ENCODE peak calls at places on chromosomes 13 and 19, in seven cellular contexts. L, Q, M, N, C, O and W are unnamed samples.

GRCh38 chr19:39963860-39964259 is 7.1 kb upstream of the PSMC4 start:
- DNase-seq in L (no peak), Q (no peak), M (no peak), N (no peak), C (no peak), O (no peak), W (no peak)

GRCh38 chr13:25069911-25070310 is 26.0 kb upstream of the PABPC3 start:
- DNase-seq in L (peak), Q (no peak), M (no peak), N (no peak), C (no peak), O (no peak), W (no peak)

GRCh38 chr13:83272076-83272475 is 610.2 kb downstream of the SLITRK1 start:
- DNase-seq in L (no peak), Q (no peak), M (no peak), N (no peak), C (no peak), O (no peak), W (no peak)

GRCh38 chr13:77196052-77196618 is 130.8 kb downstream of the MYCBP2 start:
- DNase-seq in L (no peak), Q (no peak), M (no peak), N (no peak), C (no peak), O (no peak), W (no peak)

GRCh38 chr19:6217752-6218403 is 61.9 kb downstream of the MLLT1 start:
- DNase-seq in L (no peak), Q (no peak), M (no peak), N (no peak), C (no peak), O (no peak), W (no peak)

GRCh38 chr13:42497798-42498197 is 76.2 kb upstream of the TNFSF11 start:
- DNase-seq in L (no peak), Q (no peak), M (peak), N (no peak), C (no peak), O (no peak), W (no peak)

GRCh38 chr19:13748169-13748884 is 16.0 kb upstream of the MRI1 start:
- DNase-seq in L (no peak), Q (no peak), M (no peak), N (peak), C (no peak), O (no peak), W (no peak)

GRCh38 chr19:28929026-28929425 is 283.9 kb downstream of the UQCRFS1 start:
- DNase-seq in L (no peak), Q (no peak), M (no peak), N (no peak), C (no peak), O (no peak), W (no peak)

GRCh38 chr13:45370922-45371406 is 30.0 kb upstream of the TPT1 start:
- DNase-seq in L (peak), Q (peak), M (no peak), N (peak), C (peak), O (no peak), W (no peak)

GRCh38 chr13:94188173-94188869 is 291.2 kb downstream of the DCT start:
- DNase-seq in L (no peak), Q (no peak), M (no peak), N (no peak), C (no peak), O (no peak), W (no peak)

GRCh38 chr19:40136818-40137217 is 46.1 kb upstream of the ZNF780A start:
- DNase-seq in L (no peak), Q (no peak), M (no peak), N (no peak), C (no peak), O (no peak), W (no peak)

GRCh38 chr13:24146961-24147569 is 13.5 kb upstream of the SPATA13 start:
- DNase-seq in L (no peak), Q (no peak), M (no peak), N (no peak), C (no peak), O (no peak), W (no peak)

GRCh38 chr13:39663508-39663907 is 8.0 kb downstream of the COG6 start:
- DNase-seq in L (no peak), Q (no peak), M (no peak), N (no peak), C (no peak), O (no peak), W (no peak)
- TF ChIP-seq SP1 in L (no peak), Q (no peak), M (no peak), N (no peak), C (no peak), O (no peak), W (no peak)

GRCh38 chr19:871446-872265 is 12.2 kb downstream of the CFD start:
- DNase-seq in L (peak), Q (peak), M (no peak), N (peak), C (peak), O (peak), W (no peak)

GRCh38 chr19:870963-871401 is 11.5 kb downstream of the CFD start:
- DNase-seq in L (no peak), Q (no peak), M (no peak), N (no peak), C (no peak), O (no peak), W (no peak)

GRCh38 chr19:872266-872951 is 12.9 kb downstream of the CFD start:
- DNase-seq in L (peak), Q (peak), M (peak), N (no peak), C (peak), O (no peak), W (peak)

GRCh38 chr19:875265-875879 is 15.9 kb downstream of the CFD start:
- DNase-seq in L (no peak), Q (no peak), M (no peak), N (no peak), C (peak), O (no peak), W (no peak)

GRCh38 chr19:873084-874019 is 13.9 kb downstream of the CFD start:
- DNase-seq in L (peak), Q (peak), M (peak), N (no peak), C (peak), O (no peak), W (peak)
- TF ChIP-seq SP1 in L (no peak), Q (no peak), M (no peak), N (no peak), C (no peak), O (no peak), W (no peak)

DNA sequence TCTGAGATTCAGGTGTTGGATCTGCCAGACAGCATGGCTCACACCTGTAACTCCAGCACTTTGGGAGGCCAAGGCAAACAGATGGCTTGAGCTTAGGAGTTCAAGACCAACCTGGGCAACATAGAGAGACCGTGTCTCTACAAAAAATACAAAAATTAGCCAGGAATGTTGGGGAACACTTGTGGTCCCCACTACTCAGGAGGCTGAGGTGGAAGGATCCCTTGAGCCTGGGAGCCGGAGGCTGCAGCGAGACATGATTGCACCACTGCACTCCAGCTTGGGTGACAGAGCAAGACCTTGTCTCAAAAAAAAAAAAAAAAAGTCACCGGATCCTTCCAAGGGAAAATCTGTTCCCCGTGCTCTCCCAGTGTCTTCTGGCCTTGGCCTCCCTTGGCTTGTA is 109.2 kb downstream of the IRS2 start:
- DNase-seq in L (no peak), Q (no peak), M (no peak), N (no peak), C (no peak), O (no peak), W (no peak)
- TF ChIP-seq SP1 in L (no peak), Q (no peak), M (no peak), N (no peak), C (no peak), O (no peak), W (no peak)

DNA sequence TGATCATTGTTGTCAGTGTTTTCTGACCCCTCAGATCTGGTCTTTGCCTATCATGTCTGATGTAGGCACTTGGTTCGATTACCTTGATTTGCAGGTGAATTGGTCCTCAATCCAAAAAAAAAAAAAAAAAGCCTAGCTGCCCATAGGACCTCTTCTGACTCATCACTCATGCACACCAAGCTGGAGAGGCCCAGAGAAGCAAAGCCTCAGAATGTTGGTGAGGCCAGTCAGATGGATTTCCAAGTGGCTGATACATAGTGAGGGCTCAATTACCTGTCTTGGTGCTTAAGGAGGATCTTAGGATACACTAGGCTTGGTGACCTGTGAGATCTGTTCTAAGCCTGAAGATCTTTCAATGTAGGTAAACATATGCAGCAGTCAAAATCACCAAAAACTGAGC is 80.0 kb upstream of the RAP2A start:
- DNase-seq in L (no peak), Q (no peak), M (no peak), N (no peak), C (no peak), O (no peak), W (no peak)
- TF ChIP-seq SP1 in L (no peak), Q (no peak), M (no peak), N (no peak), C (no peak), O (no peak), W (no peak)

GRCh38 chr13:112153846-112154245 is 86.9 kb downstream of the SOX1 start:
- DNase-seq in L (no peak), Q (no peak), M (no peak), N (no peak), C (no peak), O (no peak), W (no peak)

GRCh38 chr13:112152846-112153245 is 85.9 kb downstream of the SOX1 start:
- DNase-seq in L (no peak), Q (no peak), M (no peak), N (no peak), C (no peak), O (no peak), W (no peak)

GRCh38 chr13:112150352-112150751 is 83.4 kb downstream of the SOX1 start:
- DNase-seq in L (no peak), Q (no peak), M (no peak), N (no peak), C (no peak), O (no peak), W (no peak)

GRCh38 chr13:112153364-112153763 is 86.4 kb downstream of the SOX1 start:
- DNase-seq in L (no peak), Q (no peak), M (no peak), N (no peak), C (no peak), O (no peak), W (no peak)

DNA sequence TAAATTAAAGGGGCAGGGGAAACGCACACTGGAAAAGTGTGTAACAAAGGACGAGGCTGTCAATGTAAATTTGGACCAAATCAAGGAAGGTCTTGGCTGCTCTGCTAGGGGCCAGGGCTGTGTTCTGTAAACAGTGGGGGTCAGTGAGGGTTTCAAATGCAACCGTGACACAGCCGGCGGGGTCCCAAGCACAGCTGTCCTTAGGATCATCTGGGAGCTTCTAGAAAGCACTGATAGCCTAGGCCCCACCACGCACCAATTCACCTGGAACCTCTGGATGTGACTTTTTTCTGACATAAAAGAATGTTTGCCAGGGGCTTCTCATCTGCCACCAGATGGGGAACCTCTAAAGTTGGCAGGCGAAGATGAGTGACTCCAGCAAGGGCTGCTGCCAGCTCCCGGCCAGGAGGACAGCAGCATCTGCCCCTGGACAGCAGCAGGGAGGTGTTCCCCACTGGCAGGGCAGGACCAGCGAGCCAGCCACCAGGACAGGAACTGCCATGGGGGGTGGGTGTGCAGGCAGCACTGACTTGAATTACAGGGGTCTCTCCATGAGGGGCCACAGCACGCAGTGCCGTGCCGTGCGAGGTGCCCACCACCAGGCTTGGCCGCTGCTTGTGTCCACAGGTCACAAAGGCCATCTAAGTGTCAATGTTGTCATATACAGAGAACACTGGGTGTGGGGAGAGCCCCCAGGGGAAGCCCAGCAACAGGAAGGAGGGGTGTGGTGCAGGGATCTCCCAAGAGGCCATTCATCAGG is 87.5 kb downstream of the SOX1 start:
- DNase-seq in L (no peak), Q (no peak), M (no peak), N (no peak), C (no peak), O (no peak), W (no peak)
- TF ChIP-seq SP1 in L (no peak), Q (no peak), M (no peak), N (no peak), C (no peak), O (no peak), W (no peak)

GRCh38 chr13:28392428-28392827 is 102.5 kb downstream of the FLT1 start:
- DNase-seq in L (no peak), Q (no peak), M (no peak), N (no peak), C (no peak), O (no peak), W (no peak)

GRCh38 chr13:28387740-28388501 is 107.0 kb downstream of the FLT1 start:
- DNase-seq in L (no peak), Q (no peak), M (no peak), N (no peak), C (no peak), O (no peak), W (no peak)

GRCh38 chr13:28394422-28394821 is 100.5 kb downstream of the FLT1 start:
- DNase-seq in L (no peak), Q (no peak), M (no peak), N (no peak), C (no peak), O (no peak), W (no peak)

GRCh38 chr13:28396053-28396452 is 98.9 kb downstream of the FLT1 start:
- DNase-seq in L (no peak), Q (no peak), M (no peak), N (no peak), C (no peak), O (no peak), W (no peak)

DNA sequence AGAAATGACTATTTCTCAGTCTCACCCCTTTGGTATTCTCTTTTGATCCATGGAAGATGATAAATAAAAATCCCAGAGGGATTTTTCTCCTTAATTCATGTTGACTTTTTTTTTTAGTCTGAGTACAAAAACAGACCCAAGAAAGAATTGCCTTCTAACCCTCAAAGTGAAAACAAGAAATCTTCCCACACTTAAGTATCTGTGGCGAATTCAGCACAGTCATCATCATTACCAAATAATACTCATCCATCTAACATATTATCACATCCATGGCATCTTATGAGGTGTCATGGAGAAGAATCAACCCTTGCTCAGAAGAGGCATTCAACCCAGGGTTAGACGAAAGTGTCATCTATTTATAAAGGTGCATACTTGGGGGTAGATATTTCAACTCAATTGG is 102.0 kb downstream of the FLT1 start:
- DNase-seq in L (no peak), Q (no peak), M (no peak), N (no peak), C (no peak), O (no peak), W (no peak)
- TF ChIP-seq SP1 in L (no peak), Q (no peak), M (no peak), N (no peak), C (no peak), O (no peak), W (no peak)

GRCh38 chr13:48369988-48370387 is 42.9 kb downstream of the LPAR6 start:
- DNase-seq in L (no peak), Q (no peak), M (no peak), N (no peak), C (no peak), O (no peak), W (no peak)

GRCh38 chr13:48370815-48371214 is 42.1 kb downstream of the LPAR6 start:
- DNase-seq in L (no peak), Q (no peak), M (no peak), N (no peak), C (no peak), O (peak), W (no peak)
- TF ChIP-seq SP1 in L (no peak), Q (no peak), M (no peak), N (no peak), C (no peak), O (no peak), W (no peak)

GRCh38 chr13:71860547-71861131 is 6.4 kb downstream of the DACH1 start:
- DNase-seq in L (no peak), Q (no peak), M (no peak), N (no peak), C (no peak), O (no peak), W (no peak)
- TF ChIP-seq SP1 in L (no peak), Q (no peak), M (no peak), N (no peak), C (no peak), O (no peak), W (no peak)

GRCh38 chr19:42410371-42410770 is 16.8 kb downstream of the LIPE start:
- DNase-seq in L (no peak), Q (no peak), M (no peak), N (no peak), C (no peak), O (no peak), W (no peak)
- TF ChIP-seq SP1 in L (no peak), Q (no peak), M (no peak), N (no peak), C (no peak), O (no peak), W (no peak)